ENCODE peak calls at places on chromosomes 13 and 19, in eight cellular contexts. X is mucosa of descending colon, L is NCI-H2081, T is heart right ventricle, B is A172, O is natural killer cell, F is choroid plexus epithelial cell, U is Peyer's patch. D is an unnamed sample.

GRCh38 chr13:111573362-111573761 is 252.9 kb downstream of the TEX29 start:
- DNase-seq in T (no peak), F (no peak), L (no peak), X (no peak), B (no peak), U (no peak), O (no peak), D (no peak)

GRCh38 chr13:65724261-65724660 is 1505.9 kb downstream of the PCDH9 start:
- DNase-seq in X (no peak), F (peak), U (no peak), L (no peak), O (no peak), B (peak), T (no peak), D (no peak)

GRCh38 chr19:30227661-30228112 is 144.5 kb upstream of the ZNF536 start:
- DNase-seq in O (no peak), T (peak), X (no peak), B (peak), U (peak), F (peak), L (no peak), D (peak)

GRCh38 chr19:19053508-19054314 is 10.1 kb upstream of the SLC25A42 start:
- DNase-seq in U (peak), F (peak), O (peak), B (peak), X (no peak), L (peak), T (peak), D (peak)

GRCh38 chr19:5997371-5997770 is 19.4 kb upstream of the RANBP3 start:
- DNase-seq in T (no peak), B (no peak), L (no peak), U (no peak), F (no peak), X (no peak), O (no peak), D (no peak)

GRCh38 chr13:74243637-74244526 is 109.7 kb upstream of the KLF12 start:
- DNase-seq in O (no peak), L (no peak), T (no peak), F (peak), B (peak), X (no peak), U (no peak), D (no peak)

GRCh38 chr19:13207237-13208130 is 57.3 kb downstream of the IER2 start:
- DNase-seq in F (no peak), B (no peak), L (no peak), X (peak), T (peak), U (no peak), O (no peak), D (no peak)

GRCh38 chr19:29624489-29625210 is 18.6 kb downstream of the POP4 start:
- DNase-seq in X (no peak), T (no peak), F (no peak), O (no peak), L (no peak), B (peak), U (no peak), D (no peak)

D was measured in 8988T.